ENCODE peak calls at places on chromosomes 3 and 15, in eight cellular contexts. T is ovary; Z is activated CD8-positive, alpha-beta T cell treated with anti-CD3 and anti-CD28 coated beads for 36 hours; E is AG09309; K is IMR-90; I is cardiac muscle cell; N is choroid plexus epithelial cell; P is heart left ventricle. C is an unnamed sample.

GRCh38 chr15:72968531-72968922 is 83.7 kb upstream of the NEO1 start:
- DNase-seq in T (no peak), Z (no peak), E (no peak), K (no peak), I (no peak), N (peak), P (no peak), C (no peak)

GRCh38 chr15:81029416-81030367 is 29.0 kb downstream of the TLNRD1 start:
- DNase-seq in T (no peak), Z (no peak), E (no peak), K (peak), I (no peak), N (peak), P (no peak), C (no peak)

GRCh38 chr15:69125236-69125635 is 35.2 kb upstream of the GLCE start:
- DNase-seq in T (no peak), Z (no peak), E (no peak), K (no peak), I (peak), N (peak), P (no peak), C (no peak)

GRCh38 chr3:183253961-183254815 is 1.1 kb downstream of the B3GNT5 start:
- DNase-seq in T (peak), Z (peak), E (no peak), K (peak), I (peak), N (no peak), P (peak), C (peak)

GRCh38 chr3:127671523-127672428 is 976 bp upstream of the ABTB1 start:
- DNase-seq in T (no peak), Z (peak), E (no peak), K (no peak), I (no peak), N (no peak), P (peak), C (peak)

GRCh38 chr15:86541540-86541939 is 461.9 kb downstream of the AGBL1 start:
- DNase-seq in T (no peak), Z (no peak), E (no peak), K (no peak), I (no peak), N (no peak), P (no peak), C (no peak)

GRCh38 chr3:49790626-49791411 is 4.5 kb upstream of the IP6K1 start:
- DNase-seq in T (no peak), Z (no peak), E (no peak), K (no peak), I (no peak), N (no peak), P (no peak), C (no peak)

GRCh38 chr3:17687585-17687984 is 54.8 kb downstream of the TBC1D5 start:
- DNase-seq in T (no peak), Z (no peak), E (no peak), K (no peak), I (no peak), N (no peak), P (no peak), C (no peak)

GRCh38 chr15:99702895-99703602 is 30.2 kb downstream of the LYSMD4 start:
- DNase-seq in T (no peak), Z (no peak), E (no peak), K (peak), I (no peak), N (peak), P (no peak), C (no peak)

GRCh38 chr3:186461141-186461540 is 83.0 kb downstream of the CRYGS start:
- DNase-seq in T (no peak), Z (no peak), E (peak), K (peak), I (no peak), N (peak), P (no peak), C (no peak)

GRCh38 chr3:147945968-147946519 is 536.9 kb downstream of the ZIC1 start:
- DNase-seq in T (no peak), Z (no peak), E (peak), K (peak), I (peak), N (peak), P (peak), C (no peak)

GRCh38 chr3:31077826-31078225 is 183.4 kb upstream of the GADL1 start:
- DNase-seq in T (no peak), Z (no peak), E (no peak), K (peak), I (no peak), N (no peak), P (no peak), C (no peak)

GRCh38 chr15:37880009-37880834 is 54.2 kb upstream of the TMCO5A start:
- DNase-seq in T (no peak), Z (peak), E (no peak), K (peak), I (peak), N (peak), P (no peak), C (no peak)

GRCh38 chr15:51366911-51367310 is 25.5 kb downstream of the GLDN start:
- DNase-seq in T (peak), Z (no peak), E (no peak), K (peak), I (no peak), N (peak), P (peak), C (no peak)

GRCh38 chr3:129636082-129636481 is 29.6 kb upstream of the PLXND1 start:
- DNase-seq in T (no peak), Z (no peak), E (no peak), K (no peak), I (no peak), N (no peak), P (no peak), C (no peak)

GRCh38 chr3:14371573-14372474 is 30.6 kb upstream of the SLC6A6 start:
- DNase-seq in T (no peak), Z (peak), E (peak), K (peak), I (peak), N (peak), P (peak), C (peak)

GRCh38 chr3:170448530-170449110 is 30.0 kb downstream of the CLDN11 start:
- DNase-seq in T (peak), Z (no peak), E (no peak), K (peak), I (no peak), N (peak), P (no peak), C (no peak)

GRCh38 chr3:186472466-186473008 is 71.6 kb downstream of the CRYGS start:
- DNase-seq in T (no peak), Z (no peak), E (no peak), K (peak), I (no peak), N (no peak), P (no peak), C (no peak)

GRCh38 chr15:99122831-99123705 is 18.2 kb downstream of the SYNM start:
- DNase-seq in T (no peak), Z (no peak), E (no peak), K (no peak), I (no peak), N (no peak), P (no peak), C (peak)

GRCh38 chr15:68781766-68782588 is 38.7 kb downstream of the ANP32A start:
- DNase-seq in T (peak), Z (peak), E (no peak), K (no peak), I (no peak), N (no peak), P (peak), C (peak)

GRCh38 chr3:179113903-179114302 is 34.3 kb upstream of the PIK3CA start:
- DNase-seq in T (no peak), Z (no peak), E (no peak), K (peak), I (no peak), N (peak), P (no peak), C (no peak)

GRCh38 chr3:177551431-177551836 is 354.2 kb upstream of the TBL1XR1 start:
- DNase-seq in T (no peak), Z (peak), E (no peak), K (no peak), I (no peak), N (no peak), P (no peak), C (no peak)

GRCh38 chr3:166764698-166765318 is 615.3 kb downstream of the ZBBX start:
- DNase-seq in T (no peak), Z (no peak), E (no peak), K (no peak), I (no peak), N (no peak), P (no peak), C (no peak)

GRCh38 chr15:70493787-70494514 is 269.4 kb downstream of the UACA start:
- DNase-seq in T (no peak), Z (peak), E (no peak), K (peak), I (no peak), N (peak), P (no peak), C (no peak)

GRCh38 chr3:129343643-129344360 is 65.1 kb downstream of the HMCES start:
- DNase-seq in T (no peak), Z (peak), E (no peak), K (no peak), I (peak), N (peak), P (no peak), C (peak)

GRCh38 chr3:98812851-98813374 is 49.8 kb downstream of the ST3GAL6 start:
- DNase-seq in T (no peak), Z (no peak), E (no peak), K (peak), I (peak), N (peak), P (no peak), C (no peak)

GRCh38 chr3:9170851-9171160 is 78.6 kb downstream of the SRGAP3 start:
- DNase-seq in T (no peak), Z (no peak), E (no peak), K (no peak), I (no peak), N (no peak), P (no peak), C (no peak)

GRCh38 chr3:4866841-4867240 is 112.4 kb upstream of the BHLHE40 start:
- DNase-seq in T (peak), Z (no peak), E (peak), K (peak), I (no peak), N (peak), P (no peak), C (no peak)

GRCh38 chr15:50328116-50328515 is 26.9 kb downstream of the GABPB1 start:
- DNase-seq in T (no peak), Z (no peak), E (no peak), K (no peak), I (no peak), N (no peak), P (no peak), C (no peak)

GRCh38 chr3:150146891-150147761 is 176.4 kb upstream of the PFN2 start:
- DNase-seq in T (peak), Z (peak), E (peak), K (peak), I (no peak), N (peak), P (no peak), C (peak)

GRCh38 chr3:138186803-138187295 is 252 bp upstream of the ARMC8 start:
- DNase-seq in T (peak), Z (peak), E (no peak), K (peak), I (peak), N (peak), P (peak), C (peak)

GRCh38 chr3:163573324-163573723 is 1505.0 kb downstream of the SI start:
- DNase-seq in T (no peak), Z (no peak), E (no peak), K (no peak), I (no peak), N (no peak), P (no peak), C (no peak)

GRCh38 chr3:124315215-124316033 is 323.5 kb upstream of the ROPN1 start:
- DNase-seq in T (no peak), Z (no peak), E (peak), K (peak), I (no peak), N (peak), P (no peak), C (no peak)

GRCh38 chr15:85377986-85378385 is 2.4 kb upstream of the AKAP13 start:
- DNase-seq in T (no peak), Z (no peak), E (no peak), K (no peak), I (no peak), N (no peak), P (no peak), C (no peak)

GRCh38 chr15:101121511-101122090 is 130.2 kb downstream of the CHSY1 start:
- DNase-seq in T (peak), Z (peak), E (no peak), K (peak), I (peak), N (peak), P (peak), C (peak)
- TF ChIP-seq CTCF in T (no peak), Z (no peak), E (peak), K (peak), I (peak), N (peak), P (peak), C (peak)

GRCh38 chr3:89113887-89114840 is 6.7 kb downstream of the EPHA3 start:
- DNase-seq in T (peak), Z (peak), E (peak), K (peak), I (peak), N (peak), P (peak), C (peak)
- TF ChIP-seq CTCF in T (peak), Z (no peak), E (peak), K (peak), I (peak), N (peak), P (peak), C (peak)

GRCh38 chr3:134527037-134527436 is 41.2 kb downstream of the CEP63 start:
- DNase-seq in T (no peak), Z (peak), E (no peak), K (peak), I (no peak), N (peak), P (no peak), C (no peak)
- TF ChIP-seq CTCF in T (no peak), Z (no peak), E (peak), K (peak), I (peak), N (peak), P (no peak), C (no peak)

DNA sequence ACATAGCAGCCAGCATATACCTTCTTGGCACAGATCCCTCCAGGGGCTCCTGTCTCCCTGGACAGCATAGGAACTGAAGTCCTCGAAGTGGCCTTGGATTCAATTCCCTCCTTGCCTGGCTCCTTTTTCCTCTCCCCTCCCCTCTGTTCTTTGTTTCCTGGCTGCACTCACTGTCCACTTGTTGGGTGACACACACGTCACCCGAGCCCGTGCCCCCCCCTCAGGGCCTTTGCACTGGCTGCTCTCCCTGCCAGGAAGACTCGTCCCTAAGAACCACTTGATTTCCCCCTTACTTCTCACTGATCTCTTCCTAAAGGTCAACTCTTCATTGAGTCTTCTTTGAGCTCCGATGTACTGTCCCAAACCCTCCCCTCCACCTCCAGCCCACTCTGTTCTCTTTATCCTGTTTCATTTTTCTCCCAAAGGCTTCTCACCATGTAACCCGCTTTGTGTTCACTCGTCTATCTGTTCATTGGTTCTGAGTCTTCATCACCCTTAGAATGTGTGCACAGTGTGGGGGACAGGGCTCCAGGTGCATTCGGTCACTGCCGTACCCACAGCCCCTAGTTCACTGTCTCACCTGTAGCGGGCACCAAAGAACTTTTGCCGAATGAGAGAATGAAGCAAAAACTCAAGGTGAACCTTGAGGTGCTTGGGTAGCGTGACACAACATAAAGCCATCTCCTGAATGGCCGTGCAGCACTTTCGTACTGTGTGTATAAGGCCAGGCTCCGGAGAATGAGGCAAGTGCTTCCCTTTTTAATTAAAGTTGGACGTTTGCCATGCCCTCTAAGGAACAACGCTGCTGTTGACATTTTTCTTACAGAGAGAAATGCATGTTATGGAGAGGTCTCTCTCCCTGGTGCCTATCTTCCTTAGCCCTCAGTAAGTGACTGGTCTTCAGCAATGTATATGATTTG is 74.0 kb downstream of the CHRNA7 start:
- DNase-seq in T (no peak), Z (no peak), E (no peak), K (no peak), I (no peak), N (no peak), P (no peak), C (no peak)
- TF ChIP-seq CTCF in T (no peak), Z (no peak), E (no peak), K (no peak), I (no peak), N (no peak), P (no peak), C (no peak)

DNA sequence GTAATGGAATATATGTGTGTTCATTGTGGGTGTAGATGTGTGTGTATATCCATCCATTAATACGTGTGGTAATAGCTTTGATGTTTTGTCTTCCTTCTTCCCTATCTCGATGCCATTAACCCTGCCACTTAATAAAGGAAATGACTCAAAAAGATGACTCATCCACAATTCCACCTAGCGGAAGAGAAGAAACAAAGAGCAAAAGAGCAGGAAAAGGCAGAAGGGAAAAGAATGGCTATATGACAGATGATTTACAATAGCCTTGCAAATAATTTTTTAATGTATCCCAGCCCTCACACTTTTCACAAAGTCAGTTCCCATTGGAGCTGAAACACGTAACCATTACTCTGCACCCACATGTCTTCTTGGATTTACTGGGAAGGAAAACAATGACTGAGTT is 197.1 kb downstream of the KCNAB1 start:
- DNase-seq in T (no peak), Z (no peak), E (no peak), K (peak), I (no peak), N (peak), P (no peak), C (no peak)
- TF ChIP-seq CTCF in T (no peak), Z (no peak), E (no peak), K (no peak), I (no peak), N (no peak), P (no peak), C (no peak)

DNA sequence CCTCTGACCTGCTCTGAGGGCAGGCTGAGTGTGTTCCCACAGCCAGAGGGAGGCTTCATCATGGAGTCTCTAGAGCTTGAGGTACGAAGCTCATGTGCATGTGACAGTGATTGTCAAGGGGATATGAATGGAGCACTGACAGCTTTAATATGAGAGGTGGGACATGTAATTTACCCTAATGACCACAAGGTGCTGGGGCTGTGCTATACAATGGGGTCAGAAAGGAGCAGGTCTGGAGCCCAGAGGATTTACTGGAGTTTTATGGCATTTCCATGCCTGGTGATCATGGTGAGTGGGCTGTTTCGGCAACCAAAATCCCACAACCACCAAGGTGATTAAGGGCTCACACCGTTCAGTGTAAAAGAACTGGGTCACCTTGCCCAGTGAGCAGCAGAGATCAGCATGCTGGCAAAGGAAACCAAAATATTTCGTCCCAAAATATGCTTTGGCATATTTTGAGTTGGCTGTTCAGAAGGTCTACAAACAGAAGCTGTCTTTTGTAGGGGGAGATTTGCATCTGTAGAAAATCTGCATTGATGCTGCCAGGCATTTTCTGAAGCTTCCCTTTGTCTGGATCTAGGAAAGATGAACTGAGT is 40.1 kb upstream of the RASGRF1 start:
- DNase-seq in T (no peak), Z (no peak), E (no peak), K (no peak), I (no peak), N (no peak), P (no peak), C (no peak)
- TF ChIP-seq CTCF in T (no peak), Z (no peak), E (no peak), K (no peak), I (peak), N (peak), P (no peak), C (no peak)

GRCh38 chr3:152574461-152575079 is 260.4 kb upstream of the P2RY1 start:
- DNase-seq in T (peak), Z (peak), E (peak), K (peak), I (peak), N (peak), P (peak), C (no peak)
- TF ChIP-seq CTCF in T (peak), Z (peak), E (peak), K (peak), I (peak), N (peak), P (peak), C (peak)

C was measured in kidney.